ENCODE peak calls at places on chromosomes 6 and 20, in five cellular contexts. F is IMR-90, U is progenitor cell of endocrine pancreas, G is OCI-LY7, Y is GM13976. K is an unnamed sample.

GRCh38 chr6:79872986-79873385 is 74.4 kb downstream of the ELOVL4 start:
- DNase-seq in F (peak), U (no peak), G (no peak), Y (no peak), K (no peak)

GRCh38 chr6:133502451-133503259 is 261.5 kb downstream of the EYA4 start:
- DNase-seq in F (peak), U (no peak), G (no peak), Y (no peak), K (no peak)

GRCh38 chr6:125170376-125170775 is 16.8 kb downstream of the TPD52L1 start:
- DNase-seq in F (peak), U (no peak), G (no peak), Y (no peak), K (no peak)

GRCh38 chr20:50368386-50368785 is 141.8 kb upstream of the PTPN1 start:
- DNase-seq in F (no peak), U (no peak), G (no peak), Y (no peak), K (no peak)

GRCh38 chr6:14739830-14740229 is 506.0 kb upstream of the JARID2 start:
- DNase-seq in F (no peak), U (no peak), G (no peak), Y (no peak), K (no peak)

GRCh38 chr6:49540614-49541013 is 9.9 kb upstream of the C6orf141 start:
- DNase-seq in F (no peak), U (no peak), G (no peak), Y (no peak), K (no peak)

GRCh38 chr6:710601-711571 is 17.9 kb upstream of the EXOC2 start:
- DNase-seq in F (peak), U (peak), G (peak), Y (peak), K (peak)

GRCh38 chr6:170317718-170318117 is 11.2 kb downstream of the FAM120B start:
- DNase-seq in F (no peak), U (no peak), G (no peak), Y (no peak), K (no peak)

GRCh38 chr6:38058022-38058421 is 238.5 kb downstream of the ZFAND3 start:
- DNase-seq in F (peak), U (no peak), G (no peak), Y (peak), K (no peak)

GRCh38 chr6:128487055-128487454 is 33.3 kb downstream of the PTPRK start:
- DNase-seq in F (no peak), U (no peak), G (no peak), Y (no peak), K (no peak)
- TF ChIP-seq CTCF in F (peak), U (peak), G (no peak), Y (no peak), K (no peak)

DNA sequence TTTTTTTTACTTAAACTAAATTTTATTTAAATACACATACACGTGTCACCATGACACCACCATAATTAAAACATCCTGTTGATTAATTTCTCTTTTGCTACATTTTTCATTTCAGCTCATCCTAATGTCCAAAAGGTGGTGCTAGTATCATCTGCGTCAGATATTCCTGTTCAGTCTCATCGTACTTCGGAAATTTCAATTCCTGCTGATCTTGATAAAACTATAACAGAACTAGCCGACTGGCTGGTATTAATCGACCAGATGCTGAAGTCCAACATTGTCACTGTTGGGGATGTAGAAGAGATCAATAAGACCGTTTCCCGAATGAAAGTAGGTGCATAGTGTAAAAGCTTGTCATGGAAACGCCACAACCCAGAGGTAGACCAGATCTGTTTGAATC is 263.4 kb downstream of the UTRN start:
- DNase-seq in F (no peak), U (no peak), G (no peak), Y (no peak), K (no peak)
- TF ChIP-seq CTCF in F (no peak), U (no peak), G (no peak), Y (no peak), K (no peak)

GRCh38 chr6:159858259-159858658 is 32.5 kb upstream of the MAS1 start:
- DNase-seq in F (no peak), U (no peak), G (no peak), Y (no peak), K (no peak)

GRCh38 chr6:159853735-159854134 is 37.1 kb upstream of the MAS1 start:
- DNase-seq in F (no peak), U (no peak), G (no peak), Y (no peak), K (no peak)

GRCh38 chr6:159852877-159853276 is 37.9 kb upstream of the MAS1 start:
- DNase-seq in F (no peak), U (no peak), G (peak), Y (no peak), K (peak)
- TF ChIP-seq CTCF in F (peak), U (peak), G (peak), Y (no peak), K (no peak)

DNA sequence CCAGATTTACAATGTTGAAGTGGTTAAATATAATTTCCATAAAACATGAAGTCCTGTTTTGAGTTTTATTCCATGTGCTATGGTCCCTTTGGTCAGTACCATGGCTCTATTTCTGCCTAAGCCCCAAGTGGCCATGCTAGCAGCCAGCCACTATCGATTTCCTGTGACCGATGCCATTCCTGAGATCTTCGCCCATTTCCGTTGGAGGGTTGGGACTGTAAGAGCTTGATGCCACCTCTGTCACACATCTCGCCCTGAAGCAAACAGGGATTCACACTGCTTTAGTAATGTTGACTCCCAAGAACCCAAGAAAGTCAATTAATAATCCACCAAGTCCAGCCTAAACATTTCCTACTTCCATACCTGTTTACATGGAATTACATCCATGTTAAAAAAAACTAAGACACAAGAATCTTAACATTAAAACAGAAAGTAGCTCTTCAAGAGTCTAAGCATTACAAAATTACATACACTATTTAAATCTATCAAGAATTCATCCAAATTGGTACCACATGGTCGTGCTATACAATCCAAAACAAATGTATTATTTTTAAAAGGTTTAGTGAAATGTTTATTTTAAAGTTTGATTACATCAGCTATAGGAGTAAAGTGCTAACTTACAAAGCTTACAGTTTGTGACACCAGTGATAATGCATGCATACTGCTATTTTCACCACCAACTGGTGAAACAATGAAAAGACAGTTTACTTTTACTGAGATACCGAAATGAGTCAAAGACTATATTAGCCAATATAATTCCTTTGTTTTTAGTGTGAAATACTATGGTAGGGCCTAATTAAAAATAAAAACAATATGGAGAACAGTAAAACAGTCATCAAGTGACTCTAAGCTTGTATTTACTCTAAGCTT is 2.5 kb downstream of the RBM39 start:
- DNase-seq in F (peak), U (no peak), G (peak), Y (peak), K (no peak)
- TF ChIP-seq CTCF in F (peak), U (peak), G (peak), Y (no peak), K (no peak)

GRCh38 chr6:75098709-75099108 is 107.1 kb downstream of the COL12A1 start:
- DNase-seq in F (peak), U (no peak), G (no peak), Y (no peak), K (no peak)

GRCh38 chr6:75096986-75097385 is 108.9 kb downstream of the COL12A1 start:
- DNase-seq in F (no peak), U (no peak), G (no peak), Y (no peak), K (no peak)

GRCh38 chr6:75090574-75090973 is 115.3 kb downstream of the COL12A1 start:
- DNase-seq in F (no peak), U (no peak), G (no peak), Y (no peak), K (no peak)

GRCh38 chr6:75089921-75090320 is 115.9 kb downstream of the COL12A1 start:
- DNase-seq in F (no peak), U (no peak), G (no peak), Y (no peak), K (no peak)

GRCh38 chr6:75094614-75095321 is 111.1 kb downstream of the COL12A1 start:
- DNase-seq in F (peak), U (no peak), G (no peak), Y (no peak), K (no peak)
- TF ChIP-seq CTCF in F (peak), U (no peak), G (no peak), Y (no peak), K (no peak)

DNA sequence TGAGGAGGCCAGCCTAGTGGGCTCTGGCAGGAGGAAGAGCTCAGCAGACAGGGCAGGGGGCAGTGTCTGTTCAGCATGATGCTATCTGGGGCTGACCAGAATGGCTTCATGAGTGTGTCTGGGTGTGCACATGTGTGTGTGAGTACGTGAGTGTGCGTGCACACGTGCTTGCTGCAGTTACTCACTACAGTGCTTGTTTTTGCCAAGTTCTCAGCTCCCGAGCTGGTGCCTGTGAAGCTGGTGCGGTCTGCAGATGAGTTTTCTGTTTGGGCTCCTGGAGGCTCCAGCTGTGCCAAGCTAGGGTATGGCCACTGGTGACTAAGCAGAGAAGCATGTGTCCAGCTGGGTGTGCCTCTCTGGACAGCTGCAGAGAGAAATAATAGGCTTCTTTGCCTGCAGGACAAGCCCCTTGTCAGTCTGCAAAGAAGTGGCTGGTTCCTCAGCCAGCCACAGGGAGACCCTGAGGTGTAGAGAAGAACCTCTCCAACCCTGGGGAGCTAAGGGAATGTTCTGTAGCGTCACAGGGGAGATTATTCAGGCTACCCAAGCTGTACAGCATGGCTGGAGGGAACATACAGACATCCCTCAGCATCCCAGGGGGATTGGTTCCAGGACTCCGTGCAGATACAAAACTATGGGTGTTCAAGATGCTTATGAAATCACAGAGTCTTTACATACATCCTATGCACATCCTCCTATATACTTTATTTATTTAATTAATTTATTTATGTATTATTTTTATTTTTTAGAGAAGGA is 40.2 kb upstream of the FAM50B start:
- DNase-seq in F (peak), U (no peak), G (no peak), Y (no peak), K (no peak)
- TF ChIP-seq CTCF in F (peak), U (no peak), G (no peak), Y (no peak), K (no peak)